ENCODE peak calls at places on chromosomes 7 and 10, in eight cellular contexts. O, L, W, K, D, H, T and B are unnamed samples.

GRCh38 chr7:21352540-21353387 is 75.1 kb upstream of the SP4 start:
- DNase-seq in O (no peak), L (no peak), W (no peak), K (no peak), D (no peak), H (no peak), T (no peak), B (no peak)

GRCh38 chr10:72274730-72275350 is 1.1 kb downstream of the DDIT4 start:
- DNase-seq in O (peak), L (peak), W (no peak), K (peak), D (peak), H (peak), T (peak), B (peak)

GRCh38 chr7:1331576-1332467 is 99.2 kb downstream of the UNCX start:
- DNase-seq in O (no peak), L (no peak), W (no peak), K (no peak), D (no peak), H (peak), T (no peak), B (no peak)

GRCh38 chr7:98802088-98802780 is 67.6 kb downstream of the TMEM130 start:
- DNase-seq in O (peak), L (peak), W (peak), K (peak), D (peak), H (peak), T (peak), B (no peak)

GRCh38 chr7:143171697-143172096 is 11.5 kb upstream of the TAS2R39 start:
- DNase-seq in O (no peak), L (no peak), W (no peak), K (no peak), D (no peak), H (no peak), T (no peak), B (no peak)

GRCh38 chr10:78351283-78351682 is 317.6 kb downstream of the RPS24 start:
- DNase-seq in O (no peak), L (no peak), W (no peak), K (no peak), D (no peak), H (no peak), T (no peak), B (no peak)

GRCh38 chr10:120978589-120979252 is 127.6 kb downstream of the WDR11 start:
- DNase-seq in O (no peak), L (no peak), W (peak), K (no peak), D (no peak), H (no peak), T (peak), B (no peak)

GRCh38 chr10:70477661-70478162 is 855 bp upstream of the PALD1 start:
- DNase-seq in O (peak), L (no peak), W (peak), K (peak), D (no peak), H (peak), T (peak), B (no peak)

GRCh38 chr7:27097686-27098492 is 2.1 kb upstream of the HOXA1 start:
- DNase-seq in O (peak), L (no peak), W (peak), K (peak), D (no peak), H (no peak), T (peak), B (no peak)

GRCh38 chr10:96044686-96045085 is 1.3 kb downstream of the CCNJ start:
- DNase-seq in O (peak), L (no peak), W (peak), K (peak), D (no peak), H (no peak), T (peak), B (no peak)

GRCh38 chr7:22589641-22590141 is 89.7 kb upstream of the STEAP1B start:
- DNase-seq in O (peak), L (peak), W (no peak), K (no peak), D (peak), H (peak), T (peak), B (peak)

GRCh38 chr10:126062132-126063032 is 166.0 kb downstream of the FANK1 start:
- DNase-seq in O (no peak), L (peak), W (peak), K (peak), D (peak), H (peak), T (peak), B (peak)

GRCh38 chr7:54769203-54769602 is 10.2 kb upstream of the SEC61G start:
- DNase-seq in O (no peak), L (no peak), W (peak), K (no peak), D (no peak), H (no peak), T (peak), B (no peak)

GRCh38 chr7:41834805-41835694 is 132.2 kb upstream of the INHBA start:
- DNase-seq in O (no peak), L (no peak), W (no peak), K (no peak), D (peak), H (no peak), T (peak), B (no peak)

GRCh38 chr10:23413629-23414089 is 25.2 kb upstream of the OTUD1 start:
- DNase-seq in O (no peak), L (no peak), W (no peak), K (no peak), D (no peak), H (no peak), T (no peak), B (no peak)

GRCh38 chr7:107877731-107878382 is 13.1 kb upstream of the DLD start:
- DNase-seq in O (no peak), L (no peak), W (no peak), K (no peak), D (no peak), H (no peak), T (no peak), B (no peak)

GRCh38 chr7:142488842-142489241 is 231.0 kb upstream of the PRSS58 start:
- DNase-seq in O (no peak), L (no peak), W (no peak), K (no peak), D (no peak), H (no peak), T (no peak), B (no peak)

GRCh38 chr7:121428857-121429489 is 32.9 kb upstream of the FAM3C start:
- DNase-seq in O (no peak), L (no peak), W (no peak), K (peak), D (no peak), H (no peak), T (peak), B (no peak)

GRCh38 chr7:69864283-69864682 is 266.0 kb downstream of the AUTS2 start:
- DNase-seq in O (no peak), L (no peak), W (no peak), K (no peak), D (no peak), H (no peak), T (no peak), B (no peak)

GRCh38 chr7:157898802-157899201 is 562.0 kb downstream of the DNAJB6 start:
- DNase-seq in O (no peak), L (no peak), W (no peak), K (no peak), D (no peak), H (no peak), T (no peak), B (no peak)

GRCh38 chr10:112988839-112989406 is 38.9 kb downstream of the TCF7L2 start:
- DNase-seq in O (no peak), L (no peak), W (no peak), K (peak), D (no peak), H (no peak), T (no peak), B (no peak)

GRCh38 chr7:41219276-41219675 is 483.6 kb downstream of the INHBA start:
- DNase-seq in O (peak), L (no peak), W (no peak), K (no peak), D (no peak), H (no peak), T (peak), B (no peak)

GRCh38 chr7:130700760-130701159 is 14.4 kb upstream of the TSGA13 start:
- DNase-seq in O (no peak), L (no peak), W (no peak), K (no peak), D (no peak), H (no peak), T (no peak), B (no peak)
- H3K27ac ChIP-seq in O (no peak), L (no peak), W (no peak), K (no peak), D (no peak), H (no peak), T (no peak), B (no peak)

GRCh38 chr10:62264702-62265436 is 3.8 kb downstream of the RTKN2 start:
- DNase-seq in O (peak), L (no peak), W (peak), K (peak), D (no peak), H (no peak), T (peak), B (no peak)
- H3K27ac ChIP-seq in O (no peak), L (no peak), W (no peak), K (no peak), D (no peak), H (no peak), T (peak), B (no peak)

GRCh38 chr7:28623105-28623730 is 210.9 kb downstream of the CREB5 start:
- DNase-seq in O (no peak), L (no peak), W (no peak), K (no peak), D (no peak), H (no peak), T (peak), B (no peak)
- H3K27ac ChIP-seq in O (no peak), L (peak), W (no peak), K (no peak), D (no peak), H (peak), T (no peak), B (no peak)

GRCh38 chr7:150514748-150515222 is at the start of gene GIMAP7:
- DNase-seq in O (no peak), L (no peak), W (no peak), K (no peak), D (no peak), H (no peak), T (no peak), B (no peak)
- H3K27ac ChIP-seq in O (no peak), L (peak), W (no peak), K (no peak), D (no peak), H (peak), T (no peak), B (peak)

GRCh38 chr10:31102421-31102820 is 70.8 kb upstream of the ZNF438 start:
- DNase-seq in O (no peak), L (no peak), W (no peak), K (no peak), D (no peak), H (no peak), T (no peak), B (no peak)

GRCh38 chr10:31100662-31101061 is 69.0 kb upstream of the ZNF438 start:
- DNase-seq in O (no peak), L (no peak), W (no peak), K (no peak), D (no peak), H (no peak), T (no peak), B (no peak)

GRCh38 chr10:31100176-31100575 is 68.5 kb upstream of the ZNF438 start:
- DNase-seq in O (no peak), L (no peak), W (no peak), K (no peak), D (no peak), H (no peak), T (no peak), B (no peak)

GRCh38 chr10:31099664-31100063 is 68.0 kb upstream of the ZNF438 start:
- DNase-seq in O (no peak), L (no peak), W (peak), K (no peak), D (no peak), H (no peak), T (peak), B (no peak)

GRCh38 chr10:31101123-31101522 is 69.5 kb upstream of the ZNF438 start:
- DNase-seq in O (no peak), L (no peak), W (peak), K (no peak), D (no peak), H (no peak), T (peak), B (no peak)
- H3K27ac ChIP-seq in O (no peak), L (no peak), W (no peak), K (no peak), D (no peak), H (no peak), T (peak), B (no peak)

DNA sequence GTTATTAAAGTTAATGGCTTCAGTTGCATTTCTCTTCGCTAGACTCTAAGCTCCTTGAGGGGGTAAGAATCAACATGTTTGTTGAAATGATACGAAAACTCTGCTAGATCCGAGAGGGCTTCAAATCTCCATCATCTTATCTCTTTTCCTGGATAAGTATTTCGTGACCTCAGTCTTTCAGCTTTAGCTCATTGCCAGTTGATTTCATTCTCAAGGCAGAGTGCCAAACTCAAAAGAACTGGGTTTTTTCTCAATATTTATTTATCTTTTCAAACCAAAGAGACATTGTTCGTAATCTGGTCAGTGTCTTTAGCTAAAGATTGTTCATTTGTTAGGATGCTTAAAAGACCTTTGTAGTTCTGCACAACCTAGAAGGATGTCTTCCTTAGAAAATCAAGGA is 108.9 kb downstream of the ARID5B start:
- DNase-seq in O (no peak), L (no peak), W (no peak), K (no peak), D (no peak), H (no peak), T (peak), B (no peak)
- H3K27ac ChIP-seq in O (no peak), L (no peak), W (no peak), K (no peak), D (no peak), H (no peak), T (no peak), B (no peak)

DNA sequence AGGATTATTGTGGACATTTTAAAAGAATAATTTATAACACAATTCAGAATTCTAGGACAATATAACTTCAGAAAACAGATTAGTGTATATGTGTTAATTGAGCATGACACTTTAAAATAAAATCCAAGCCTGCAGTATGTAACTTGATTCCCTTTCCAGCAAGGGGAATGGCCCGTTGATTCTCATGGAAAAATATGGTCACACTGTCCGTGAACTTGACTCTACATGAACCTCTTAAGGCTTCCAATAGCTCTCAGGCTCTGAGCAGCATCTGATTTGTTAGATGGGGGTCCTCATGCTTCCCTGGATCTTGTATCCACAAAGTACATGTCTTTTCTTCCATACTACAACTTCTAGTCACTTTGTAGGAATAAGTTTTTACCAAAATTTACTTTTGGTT is 85.5 kb upstream of the AKR1E2 start:
- DNase-seq in O (no peak), L (no peak), W (no peak), K (peak), D (no peak), H (no peak), T (peak), B (no peak)
- H3K27ac ChIP-seq in O (no peak), L (no peak), W (no peak), K (no peak), D (no peak), H (no peak), T (no peak), B (no peak)

GRCh38 chr10:81905161-81905560 is 30.2 kb downstream of the NRG3 start:
- DNase-seq in O (no peak), L (no peak), W (no peak), K (no peak), D (no peak), H (no peak), T (no peak), B (no peak)
- H3K27ac ChIP-seq in O (no peak), L (no peak), W (no peak), K (no peak), D (no peak), H (no peak), T (no peak), B (no peak)

DNA sequence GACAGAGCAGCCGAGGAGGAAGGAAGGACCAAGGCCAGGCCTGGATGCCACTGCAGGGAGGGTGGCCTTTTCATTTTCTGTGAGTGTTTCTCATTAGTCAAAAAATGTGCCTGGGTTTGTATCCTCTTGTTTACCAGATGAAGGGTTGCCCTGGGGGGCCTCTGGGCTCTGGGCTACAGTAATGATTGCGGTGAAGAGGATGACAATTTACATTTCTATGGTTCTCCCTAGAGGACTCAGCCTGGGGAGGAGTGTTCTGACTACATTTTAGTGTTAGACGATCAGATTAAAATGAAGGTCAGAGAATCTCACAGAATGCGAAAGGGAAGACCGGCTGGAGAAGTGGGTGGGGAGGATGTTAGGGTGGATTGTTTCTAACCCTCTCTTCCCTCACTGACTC is 108.0 kb upstream of the KMT2C start:
- DNase-seq in O (no peak), L (no peak), W (no peak), K (peak), D (no peak), H (no peak), T (no peak), B (no peak)
- H3K27ac ChIP-seq in O (no peak), L (no peak), W (no peak), K (no peak), D (no peak), H (no peak), T (no peak), B (no peak)

GRCh38 chr10:114995468-114995867 is 57.5 kb downstream of the TRUB1 start:
- DNase-seq in O (no peak), L (no peak), W (no peak), K (no peak), D (no peak), H (no peak), T (peak), B (no peak)
- H3K27ac ChIP-seq in O (no peak), L (no peak), W (no peak), K (no peak), D (no peak), H (no peak), T (no peak), B (no peak)